ENCODE peak calls at places on chromosome 9, in five cellular contexts. One of them, this sample, is unnamed.

GRCh38 chr9:121743441-121744001 is 92.1 kb downstream of the DAB2IP start:
- DNase-seq in endothelial cell of umbilical vein: peak
- DNase-seq in GM12878: no peak
- DNase-seq in A549: peak
- DNase-seq in NB4: no peak
- DNase-seq in this sample: no peak

GRCh38 chr9:108687360-108687981 is 168.3 kb downstream of the ACTL7B start:
- DNase-seq in endothelial cell of umbilical vein: no peak
- DNase-seq in GM12878: no peak
- DNase-seq in A549: no peak
- DNase-seq in NB4: no peak
- DNase-seq in this sample: no peak

GRCh38 chr9:130268521-130269131 is 3.1 kb downstream of the HMCN2 start:
- DNase-seq in endothelial cell of umbilical vein: no peak
- DNase-seq in GM12878: no peak
- DNase-seq in A549: no peak
- DNase-seq in NB4: peak
- DNase-seq in this sample: no peak

GRCh38 chr9:135565141-135565628 is 3.6 kb downstream of the PAEP start:
- DNase-seq in endothelial cell of umbilical vein: no peak
- DNase-seq in GM12878: no peak
- DNase-seq in A549: no peak
- DNase-seq in NB4: no peak
- DNase-seq in this sample: peak

GRCh38 chr9:134240371-134240770 is 76.0 kb upstream of the RNU6ATAC start:
- DNase-seq in endothelial cell of umbilical vein: no peak
- DNase-seq in GM12878: no peak
- DNase-seq in A549: no peak
- DNase-seq in NB4: peak
- DNase-seq in this sample: no peak

GRCh38 chr9:91089405-91090131 is 272.1 kb downstream of the AUH start:
- DNase-seq in endothelial cell of umbilical vein: peak
- DNase-seq in GM12878: no peak
- DNase-seq in A549: peak
- DNase-seq in NB4: peak
- DNase-seq in this sample: no peak

GRCh38 chr9:128369024-128369706 is 2.0 kb upstream of the URM1 start:
- DNase-seq in endothelial cell of umbilical vein: no peak
- DNase-seq in GM12878: no peak
- DNase-seq in A549: no peak
- DNase-seq in NB4: no peak
- DNase-seq in this sample: no peak

GRCh38 chr9:107180206-107180605 is 102.9 kb upstream of the RAD23B start:
- DNase-seq in endothelial cell of umbilical vein: no peak
- DNase-seq in GM12878: no peak
- DNase-seq in A549: no peak
- DNase-seq in NB4: no peak
- DNase-seq in this sample: no peak

GRCh38 chr9:13513262-13513661 is 233.8 kb upstream of the MPDZ start:
- DNase-seq in endothelial cell of umbilical vein: no peak
- DNase-seq in GM12878: no peak
- DNase-seq in A549: no peak
- DNase-seq in NB4: no peak
- DNase-seq in this sample: no peak

GRCh38 chr9:26565131-26565530 is 327.5 kb downstream of the CAAP1 start:
- DNase-seq in endothelial cell of umbilical vein: no peak
- DNase-seq in GM12878: no peak
- DNase-seq in A549: no peak
- DNase-seq in NB4: no peak
- DNase-seq in this sample: no peak

GRCh38 chr9:113985968-113986585 is 92.0 kb downstream of the AMBP start:
- DNase-seq in endothelial cell of umbilical vein: peak
- DNase-seq in GM12878: no peak
- DNase-seq in A549: no peak
- DNase-seq in NB4: peak
- DNase-seq in this sample: peak

GRCh38 chr9:116629700-116630099 is 57.4 kb upstream of the TRIM32 start:
- DNase-seq in endothelial cell of umbilical vein: no peak
- DNase-seq in GM12878: no peak
- DNase-seq in A549: no peak
- DNase-seq in NB4: no peak
- DNase-seq in this sample: no peak

GRCh38 chr9:82031538-82032280 is 43.1 kb downstream of the SPATA31D1 start:
- DNase-seq in endothelial cell of umbilical vein: no peak
- DNase-seq in GM12878: no peak
- DNase-seq in A549: peak
- DNase-seq in NB4: peak
- DNase-seq in this sample: no peak

GRCh38 chr9:128085852-128086409 is 17.9 kb downstream of the SLC25A25 start:
- DNase-seq in endothelial cell of umbilical vein: no peak
- DNase-seq in GM12878: no peak
- DNase-seq in A549: no peak
- DNase-seq in NB4: no peak
- DNase-seq in this sample: no peak

GRCh38 chr9:89317282-89317681 is 1.0 kb upstream of the SECISBP2 start:
- DNase-seq in endothelial cell of umbilical vein: no peak
- DNase-seq in GM12878: no peak
- DNase-seq in A549: no peak
- DNase-seq in NB4: peak
- DNase-seq in this sample: no peak

GRCh38 chr9:19411316-19411715 is 2.5 kb downstream of the ACER2 start:
- DNase-seq in endothelial cell of umbilical vein: no peak
- DNase-seq in GM12878: no peak
- DNase-seq in A549: no peak
- DNase-seq in NB4: no peak
- DNase-seq in this sample: no peak

GRCh38 chr9:90600029-90600428 is 42.6 kb downstream of the DIRAS2 start:
- DNase-seq in endothelial cell of umbilical vein: no peak
- DNase-seq in GM12878: no peak
- DNase-seq in A549: no peak
- DNase-seq in NB4: no peak
- DNase-seq in this sample: no peak

GRCh38 chr9:123445116-123445515 is 89.1 kb downstream of the CRB2 start:
- DNase-seq in endothelial cell of umbilical vein: no peak
- DNase-seq in GM12878: no peak
- DNase-seq in A549: no peak
- DNase-seq in NB4: no peak
- DNase-seq in this sample: no peak

GRCh38 chr9:84301851-84302250 is 38.7 kb downstream of the SLC28A3 start:
- DNase-seq in endothelial cell of umbilical vein: peak
- DNase-seq in GM12878: no peak
- DNase-seq in A549: no peak
- DNase-seq in NB4: no peak
- DNase-seq in this sample: no peak

GRCh38 chr9:113261917-113262671 is 13.3 kb downstream of the CDC26 start:
- DNase-seq in endothelial cell of umbilical vein: no peak
- DNase-seq in GM12878: no peak
- DNase-seq in A549: no peak
- DNase-seq in NB4: no peak
- DNase-seq in this sample: no peak

GRCh38 chr9:105044458-105044857 is 116.5 kb upstream of the ABCA1 start:
- DNase-seq in endothelial cell of umbilical vein: no peak
- DNase-seq in GM12878: no peak
- DNase-seq in A549: no peak
- DNase-seq in NB4: no peak
- DNase-seq in this sample: no peak

GRCh38 chr9:133144142-133144886 is 19.4 kb downstream of the GBGT1 start:
- DNase-seq in endothelial cell of umbilical vein: peak
- DNase-seq in GM12878: peak
- DNase-seq in A549: peak
- DNase-seq in NB4: peak
- DNase-seq in this sample: peak

GRCh38 chr9:111662851-111663823 is 1.7 kb downstream of the GNG10 start:
- DNase-seq in endothelial cell of umbilical vein: no peak
- DNase-seq in GM12878: no peak
- DNase-seq in A549: no peak
- DNase-seq in NB4: no peak
- DNase-seq in this sample: peak
- TF ChIP-seq MYC in endothelial cell of umbilical vein: no peak
- TF ChIP-seq MYC in GM12878: no peak
- TF ChIP-seq MYC in A549: no peak
- TF ChIP-seq MYC in NB4: no peak
- TF ChIP-seq MYC in this sample: no peak

GRCh38 chr9:22117511-22118388 is 108.6 kb upstream of the CDKN2B start:
- DNase-seq in endothelial cell of umbilical vein: peak
- DNase-seq in GM12878: no peak
- DNase-seq in A549: no peak
- DNase-seq in NB4: no peak
- DNase-seq in this sample: no peak
- TF ChIP-seq MYC in endothelial cell of umbilical vein: no peak
- TF ChIP-seq MYC in GM12878: no peak
- TF ChIP-seq MYC in A549: no peak
- TF ChIP-seq MYC in NB4: no peak
- TF ChIP-seq MYC in this sample: no peak

DNA sequence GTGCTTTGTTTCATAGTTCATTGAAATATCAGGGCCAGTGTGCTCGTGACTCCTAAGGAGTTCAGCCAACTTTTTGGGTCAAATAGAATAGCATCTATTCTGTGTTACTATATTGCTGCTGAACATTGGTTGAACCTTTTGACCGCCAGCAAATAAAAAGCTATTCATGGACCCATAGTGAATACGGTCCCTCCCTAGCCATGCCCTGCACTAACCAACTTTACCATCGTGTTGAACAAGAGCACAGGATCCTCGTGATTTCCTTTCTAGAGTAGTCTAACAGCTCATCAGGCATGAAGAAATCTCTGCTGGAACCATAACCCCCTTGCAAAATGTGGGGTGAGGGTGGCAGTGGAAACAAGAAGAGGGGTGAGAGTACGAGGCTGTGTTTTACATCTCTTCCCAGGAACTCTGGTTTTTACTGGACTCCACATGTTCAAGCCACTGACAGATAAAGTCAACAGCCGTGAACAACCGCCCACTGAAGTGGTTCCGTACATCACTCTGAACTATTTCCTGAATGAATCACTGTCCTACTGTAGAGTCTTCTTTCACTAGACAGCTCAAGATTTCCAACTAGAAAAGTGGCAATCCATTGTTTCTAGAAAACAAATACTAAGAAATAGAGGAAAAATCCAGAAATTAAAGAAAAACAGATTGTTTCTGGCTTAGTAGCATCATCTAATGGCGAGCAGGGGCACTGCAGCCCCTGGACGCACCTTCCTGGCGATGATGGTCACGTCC is 70.1 kb upstream of the SPATA31E1 start:
- DNase-seq in endothelial cell of umbilical vein: peak
- DNase-seq in GM12878: no peak
- DNase-seq in A549: peak
- DNase-seq in NB4: peak
- DNase-seq in this sample: peak
- TF ChIP-seq MYC in endothelial cell of umbilical vein: no peak
- TF ChIP-seq MYC in GM12878: no peak
- TF ChIP-seq MYC in A549: no peak
- TF ChIP-seq MYC in NB4: no peak
- TF ChIP-seq MYC in this sample: no peak

GRCh38 chr9:36325081-36325828 is 67.0 kb upstream of the GNE start:
- DNase-seq in endothelial cell of umbilical vein: no peak
- DNase-seq in GM12878: no peak
- DNase-seq in A549: no peak
- DNase-seq in NB4: peak
- DNase-seq in this sample: no peak

GRCh38 chr9:36323926-36324325 is 65.7 kb upstream of the GNE start:
- DNase-seq in endothelial cell of umbilical vein: no peak
- DNase-seq in GM12878: peak
- DNase-seq in A549: no peak
- DNase-seq in NB4: no peak
- DNase-seq in this sample: no peak

GRCh38 chr9:36332006-36332405 is 68.1 kb downstream of the RNF38 start:
- DNase-seq in endothelial cell of umbilical vein: no peak
- DNase-seq in GM12878: no peak
- DNase-seq in A549: no peak
- DNase-seq in NB4: no peak
- DNase-seq in this sample: no peak

GRCh38 chr9:36328798-36329411 is 70.7 kb upstream of the GNE start:
- DNase-seq in endothelial cell of umbilical vein: peak
- DNase-seq in GM12878: no peak
- DNase-seq in A549: peak
- DNase-seq in NB4: peak
- DNase-seq in this sample: peak

GRCh38 chr9:36327903-36328302 is 69.7 kb upstream of the GNE start:
- DNase-seq in endothelial cell of umbilical vein: no peak
- DNase-seq in GM12878: no peak
- DNase-seq in A549: no peak
- DNase-seq in NB4: no peak
- DNase-seq in this sample: no peak
- TF ChIP-seq MYC in endothelial cell of umbilical vein: no peak
- TF ChIP-seq MYC in GM12878: no peak
- TF ChIP-seq MYC in A549: no peak
- TF ChIP-seq MYC in NB4: no peak
- TF ChIP-seq MYC in this sample: no peak

DNA sequence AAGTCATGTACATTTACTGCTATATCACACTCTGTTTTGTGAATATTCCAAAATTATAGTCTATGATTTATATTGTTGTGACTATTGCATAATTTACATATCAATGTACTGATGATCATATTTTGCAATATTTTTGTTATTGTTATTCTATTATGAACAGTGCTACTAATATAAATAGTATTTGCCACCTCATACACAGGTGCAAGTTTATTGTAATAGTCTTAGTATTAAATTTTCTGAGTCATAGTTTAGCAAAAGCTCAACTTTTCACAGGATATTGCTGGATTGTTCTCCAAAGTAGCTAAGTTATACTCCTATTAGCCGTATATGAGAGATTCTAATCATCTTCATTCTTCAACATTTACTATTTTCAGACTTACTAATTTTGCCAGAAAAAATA is 124.7 kb downstream of the TMC1 start:
- DNase-seq in endothelial cell of umbilical vein: no peak
- DNase-seq in GM12878: no peak
- DNase-seq in A549: no peak
- DNase-seq in NB4: no peak
- DNase-seq in this sample: no peak
- TF ChIP-seq MYC in endothelial cell of umbilical vein: no peak
- TF ChIP-seq MYC in GM12878: no peak
- TF ChIP-seq MYC in A549: no peak
- TF ChIP-seq MYC in NB4: no peak
- TF ChIP-seq MYC in this sample: no peak

GRCh38 chr9:38227656-38228055 is 158.6 kb upstream of the SHB start:
- DNase-seq in endothelial cell of umbilical vein: no peak
- DNase-seq in GM12878: no peak
- DNase-seq in A549: no peak
- DNase-seq in NB4: peak
- DNase-seq in this sample: no peak
- TF ChIP-seq MYC in endothelial cell of umbilical vein: no peak
- TF ChIP-seq MYC in GM12878: no peak
- TF ChIP-seq MYC in A549: no peak
- TF ChIP-seq MYC in NB4: no peak
- TF ChIP-seq MYC in this sample: no peak

GRCh38 chr9:5509573-5509972 is 758 bp upstream of the PDCD1LG2 start:
- DNase-seq in endothelial cell of umbilical vein: peak
- DNase-seq in GM12878: no peak
- DNase-seq in A549: peak
- DNase-seq in NB4: no peak
- DNase-seq in this sample: no peak

GRCh38 chr9:5511476-5511875 is 1.1 kb downstream of the PDCD1LG2 start:
- DNase-seq in endothelial cell of umbilical vein: no peak
- DNase-seq in GM12878: no peak
- DNase-seq in A549: no peak
- DNase-seq in NB4: no peak
- DNase-seq in this sample: no peak

GRCh38 chr9:5510991-5511390 is 660 bp downstream of the PDCD1LG2 start:
- DNase-seq in endothelial cell of umbilical vein: no peak
- DNase-seq in GM12878: no peak
- DNase-seq in A549: no peak
- DNase-seq in NB4: no peak
- DNase-seq in this sample: no peak

GRCh38 chr9:5511935-5512580 is 1.7 kb downstream of the PDCD1LG2 start:
- DNase-seq in endothelial cell of umbilical vein: peak
- DNase-seq in GM12878: no peak
- DNase-seq in A549: no peak
- DNase-seq in NB4: no peak
- DNase-seq in this sample: no peak

GRCh38 chr9:5510360-5510931 is at the start of gene PDCD1LG2:
- DNase-seq in endothelial cell of umbilical vein: peak
- DNase-seq in GM12878: peak
- DNase-seq in A549: no peak
- DNase-seq in NB4: no peak
- DNase-seq in this sample: no peak
- TF ChIP-seq MYC in endothelial cell of umbilical vein: no peak
- TF ChIP-seq MYC in GM12878: no peak
- TF ChIP-seq MYC in A549: no peak
- TF ChIP-seq MYC in NB4: no peak
- TF ChIP-seq MYC in this sample: no peak

This sample was measured in K562.